ENCODE peak calls at places on chromosomes 4 and X, in four cellular contexts. D is HCT116, H is hepatocyte, K is Karpas-422. F is an unnamed sample.

GRCh38 chr4:186342582-186342981 is 76.6 kb downstream of the F11 start:
- DNase-seq in D (no peak), H (no peak), K (no peak), F (peak)

GRCh38 chr4:476501-476900 is 22.5 kb downstream of the ZNF721 start:
- DNase-seq in D (no peak), H (no peak), K (no peak), F (peak)

GRCh38 chr4:123786955-123787354 is 390.4 kb downstream of the SPRY1 start:
- DNase-seq in D (no peak), H (peak), K (no peak), F (no peak)

GRCh38 chrX:149491812-149492211 is 13.3 kb downstream of the IDS start:
- DNase-seq in D (no peak), H (peak), K (no peak), F (no peak)

GRCh38 chrX:41666251-41666650 is 22.5 kb upstream of the GPR34 start:
- DNase-seq in D (no peak), H (no peak), K (no peak), F (no peak)

GRCh38 chrX:28850955-28851354 is 263.7 kb downstream of the IL1RAPL1 start:
- DNase-seq in D (no peak), H (no peak), K (no peak), F (no peak)

GRCh38 chr4:185235480-185236154 is 26.2 kb downstream of the SNX25 start:
- DNase-seq in D (no peak), H (peak), K (no peak), F (no peak)

GRCh38 chr4:16024009-16024408 is 59.8 kb downstream of the PROM1 start:
- DNase-seq in D (no peak), H (no peak), K (no peak), F (peak)

GRCh38 chr4:100823066-100823992 is 305.5 kb upstream of the EMCN start:
- DNase-seq in D (peak), H (no peak), K (no peak), F (peak)

GRCh38 chr4:147340111-147340510 is 140.8 kb upstream of the EDNRA start:
- DNase-seq in D (peak), H (no peak), K (no peak), F (peak)

GRCh38 chr4:170687751-170688150 is 598.0 kb upstream of the AADAT start:
- DNase-seq in D (no peak), H (no peak), K (no peak), F (no peak)

GRCh38 chr4:170682511-170682910 is 592.8 kb upstream of the AADAT start:
- DNase-seq in D (no peak), H (no peak), K (no peak), F (no peak)
- H2AFZ ChIP-seq in D (no peak), H (no peak), K (no peak), F (no peak)

GRCh38 chrX:42755820-42756219 is 22.1 kb downstream of the PPP1R2C start:
- DNase-seq in D (no peak), H (peak), K (no peak), F (peak)

GRCh38 chrX:42754582-42754981 is 23.4 kb downstream of the PPP1R2C start:
- DNase-seq in D (no peak), H (no peak), K (no peak), F (no peak)

GRCh38 chrX:42751573-42751972 is 26.4 kb downstream of the PPP1R2C start:
- DNase-seq in D (no peak), H (no peak), K (no peak), F (no peak)

GRCh38 chrX:42754129-42754528 is 23.8 kb downstream of the PPP1R2C start:
- DNase-seq in D (no peak), H (peak), K (no peak), F (no peak)

DNA sequence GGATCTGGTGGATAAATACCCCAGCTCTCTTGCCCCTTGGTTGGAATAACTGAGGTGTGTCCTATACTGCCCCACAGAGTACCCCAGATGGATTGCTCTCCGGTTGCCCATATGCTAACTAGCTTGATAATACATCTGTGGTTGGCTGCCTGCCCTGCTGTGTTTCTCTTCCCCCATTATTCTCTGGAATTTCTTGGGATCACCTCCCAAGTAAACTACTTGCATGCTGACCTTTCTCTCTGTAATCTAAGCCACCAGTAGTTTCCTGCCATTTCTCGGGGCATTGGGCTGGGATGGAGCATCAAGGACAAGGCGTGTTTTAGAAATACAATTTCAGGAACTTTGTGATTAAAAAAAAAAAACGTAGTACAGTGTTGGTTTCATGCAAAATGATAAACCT is 25.2 kb downstream of the PPP1R2C start:
- DNase-seq in D (no peak), H (no peak), K (peak), F (no peak)
- H2AFZ ChIP-seq in D (no peak), H (no peak), K (no peak), F (no peak)

GRCh38 chr4:23320881-23321612 is 568.8 kb downstream of the PPARGC1A start:
- DNase-seq in D (no peak), H (no peak), K (no peak), F (no peak)
- H2AFZ ChIP-seq in D (no peak), H (no peak), K (no peak), F (no peak)

DNA sequence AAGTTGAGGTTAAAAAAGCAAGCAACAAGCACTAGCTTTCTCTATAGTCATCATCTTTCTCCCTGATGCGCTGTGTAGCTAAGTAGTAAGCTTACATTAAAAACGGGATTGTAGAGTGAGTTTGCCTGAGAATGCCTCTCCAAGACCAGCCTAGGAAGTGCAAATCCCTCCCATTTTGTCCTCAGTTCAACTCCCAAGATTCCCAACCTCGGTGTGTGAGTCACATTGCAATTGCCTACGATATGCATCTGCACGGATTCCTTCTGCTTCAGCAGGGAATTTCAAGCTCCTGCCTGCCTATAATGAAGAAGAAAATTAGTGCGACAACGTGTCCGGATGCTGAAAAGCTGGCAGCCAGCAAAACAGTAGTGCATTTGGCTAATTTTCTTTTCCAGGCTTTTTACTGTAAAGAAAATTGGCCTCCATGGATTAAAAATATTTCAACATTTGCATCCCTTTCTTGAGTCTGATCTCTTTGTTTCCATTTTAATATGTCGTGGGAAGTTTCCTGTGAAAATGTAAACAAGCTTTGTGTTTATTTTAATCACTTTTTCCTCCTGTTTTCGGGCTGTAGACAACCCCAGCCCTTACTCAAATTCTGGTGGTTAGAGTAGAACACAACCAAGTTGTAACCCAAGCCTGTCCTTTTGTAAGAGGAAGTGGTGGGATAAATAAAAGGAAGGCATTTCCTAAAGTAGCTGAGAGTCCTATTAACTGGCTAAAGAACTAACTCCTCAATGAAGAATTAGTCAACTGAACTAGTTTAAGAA is 58.4 kb upstream of the TET2 start:
- DNase-seq in D (no peak), H (peak), K (no peak), F (peak)
- H2AFZ ChIP-seq in D (no peak), H (no peak), K (no peak), F (no peak)

GRCh38 chrX:153411255-153411987 is at the start of gene ZFP92:
- DNase-seq in D (no peak), H (peak), K (no peak), F (no peak)
- H2AFZ ChIP-seq in D (no peak), H (peak), K (no peak), F (no peak)

GRCh38 chr4:125735107-125735506 is 420.4 kb downstream of the FAT4 start:
- DNase-seq in D (no peak), H (peak), K (no peak), F (peak)
- H2AFZ ChIP-seq in D (peak), H (no peak), K (no peak), F (peak)

DNA sequence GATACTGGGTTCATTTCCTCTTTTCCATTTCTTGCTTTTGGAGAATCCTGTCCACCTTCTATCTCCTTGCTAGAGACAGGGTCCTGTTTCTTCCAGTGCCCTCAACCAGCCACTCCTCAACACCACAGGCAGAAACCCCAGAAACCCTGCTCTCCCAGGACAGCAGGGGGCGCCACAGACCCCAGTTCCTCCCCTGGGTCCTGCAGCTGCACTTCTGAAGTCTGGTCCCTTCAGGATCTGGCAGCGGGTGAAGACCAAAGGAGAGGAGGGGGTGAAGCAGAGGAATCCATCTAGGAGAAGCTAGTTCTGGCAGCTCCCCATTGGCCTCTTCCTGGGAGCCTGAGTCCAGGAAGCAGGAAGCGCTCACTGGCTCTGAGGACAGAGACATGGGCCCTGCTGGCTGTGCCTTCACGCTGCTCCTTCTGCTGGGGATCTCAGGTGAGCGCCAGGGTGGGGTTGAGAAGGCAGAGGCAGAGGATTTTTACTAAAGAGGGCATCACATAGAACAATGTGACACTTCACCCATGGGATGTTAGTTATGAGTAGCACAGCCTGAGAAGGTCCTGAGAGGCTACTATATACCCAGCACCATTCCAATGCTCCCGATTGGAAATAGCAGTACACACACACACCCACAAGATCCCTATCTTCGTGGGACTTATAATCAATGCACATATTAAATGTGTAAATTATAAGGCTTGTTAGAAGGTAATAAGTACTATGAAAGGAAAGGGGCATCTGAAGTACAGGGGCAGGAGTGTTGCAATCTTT is at the start of gene PRSS48:
- DNase-seq in D (peak), H (peak), K (peak), F (peak)
- H2AFZ ChIP-seq in D (no peak), H (no peak), K (no peak), F (no peak)

GRCh38 chrX:148043456-148043855 is 62.3 kb downstream of the FMR1NB start:
- DNase-seq in D (no peak), H (no peak), K (no peak), F (peak)
- H2AFZ ChIP-seq in D (no peak), H (no peak), K (no peak), F (no peak)

GRCh38 chr4:76803522-76803921 is 94.4 kb downstream of the SOWAHB start:
- DNase-seq in D (no peak), H (peak), K (no peak), F (peak)
- H2AFZ ChIP-seq in D (no peak), H (no peak), K (no peak), F (no peak)

DNA sequence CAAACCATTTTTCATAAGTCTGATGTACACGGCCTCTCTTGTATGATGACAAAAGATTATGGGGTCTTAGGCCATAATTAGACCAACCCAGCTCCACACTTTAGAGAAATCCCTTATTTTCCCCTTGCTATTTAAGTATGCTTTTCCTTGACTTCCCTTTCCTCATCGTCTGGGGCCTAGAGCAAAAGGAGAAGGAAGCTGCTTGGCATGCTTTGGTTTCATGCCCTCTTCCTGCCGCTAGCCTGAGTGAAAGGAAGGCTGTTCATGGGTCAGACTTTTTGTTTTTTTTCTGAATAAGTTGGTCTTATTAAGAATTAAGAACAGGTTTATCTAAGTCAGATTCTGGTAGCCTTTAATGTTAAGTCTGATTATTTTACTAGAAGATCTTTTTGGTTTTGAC is 10.6 kb upstream of the RASGEF1B start:
- DNase-seq in D (no peak), H (no peak), K (no peak), F (no peak)
- H2AFZ ChIP-seq in D (no peak), H (no peak), K (no peak), F (no peak)